ENCODE peak calls at places on chromosomes 16 and 17, in six cellular contexts. G, B, Z, J, X and Y are unnamed samples.

GRCh38 chr16:49687603-49688002 is 168.3 kb downstream of the ZNF423 start:
- ATAC-seq in X (no peak), B (no peak), J (no peak), G (no peak), Z (no peak), Y (no peak)

GRCh38 chr17:51684214-51684613 is 423.9 kb downstream of the UTP18 start:
- ATAC-seq in B (no peak), Z (no peak), G (no peak), X (no peak), J (no peak), Y (no peak)

GRCh38 chr17:44038604-44039007 is 23.8 kb upstream of the TMEM101 start:
- ATAC-seq in G (no peak), J (no peak), B (no peak), X (no peak), Z (peak), Y (no peak)

GRCh38 chr17:74297941-74298340 is 23.9 kb downstream of the DNAI2 start:
- ATAC-seq in B (no peak), G (peak), Z (no peak), J (no peak), X (no peak), Y (no peak)

GRCh38 chr17:48412841-48413240 is 17.2 kb downstream of the SKAP1 start:
- ATAC-seq in X (no peak), J (no peak), B (no peak), Z (no peak), G (no peak), Y (no peak)

GRCh38 chr16:78128920-78129319 is 29.5 kb downstream of the WWOX start:
- ATAC-seq in X (no peak), Z (no peak), B (no peak), J (no peak), G (no peak), Y (no peak)

GRCh38 chr16:54201200-54201599 is 85.4 kb downstream of the IRX3 start:
- ATAC-seq in X (no peak), J (no peak), B (peak), Z (no peak), G (no peak), Y (no peak)

GRCh38 chr17:75313941-75314550 is 24.8 kb upstream of the SLC25A19 start:
- ATAC-seq in B (no peak), Z (peak), J (peak), G (peak), X (peak), Y (peak)

GRCh38 chr17:19579867-19580565 is 46.4 kb downstream of the SLC47A1 start:
- ATAC-seq in B (no peak), X (peak), G (no peak), J (no peak), Z (no peak), Y (peak)

GRCh38 chr16:53542283-53542682 is 39.3 kb upstream of the AKTIP start:
- ATAC-seq in X (no peak), B (peak), J (no peak), Z (no peak), G (no peak), Y (no peak)

GRCh38 chr17:29524692-29525091 is 42.1 kb downstream of the ABHD15 start:
- ATAC-seq in G (no peak), B (no peak), X (no peak), J (no peak), Z (no peak), Y (no peak)

GRCh38 chr17:13879961-13880466 is 189.3 kb upstream of the COX10 start:
- ATAC-seq in G (no peak), B (no peak), X (no peak), J (no peak), Z (no peak), Y (no peak)

GRCh38 chr17:74089869-74090464 is 113.5 kb upstream of the RPL38 start:
- ATAC-seq in B (peak), J (peak), Z (peak), G (peak), X (peak), Y (no peak)

GRCh38 chr16:66961065-66961744 is at the start of gene CES3:
- ATAC-seq in J (peak), G (peak), Z (peak), X (peak), B (peak), Y (peak)

GRCh38 chr16:66960270-66960669 is 796 bp upstream of the CES3 start:
- ATAC-seq in X (no peak), B (no peak), Z (no peak), G (no peak), J (no peak), Y (no peak)

GRCh38 chr16:66959645-66960177 is 1.4 kb upstream of the CES3 start:
- ATAC-seq in J (no peak), Z (no peak), B (no peak), X (peak), G (no peak), Y (peak)

GRCh38 chr16:66954097-66954659 is 6.9 kb upstream of the CES3 start:
- ATAC-seq in X (peak), J (peak), B (peak), Z (peak), G (peak), Y (peak)

GRCh38 chr16:66958857-66959644 is 2.0 kb upstream of the CES3 start:
- ATAC-seq in X (no peak), G (no peak), Z (no peak), J (no peak), B (no peak), Y (no peak)
- TF ChIP-seq CTCF in X (no peak), G (no peak), Z (no peak), J (no peak), B (no peak), Y (no peak)

GRCh38 chr16:16110111-16110490 is 113.2 kb downstream of the ABCC6 start:
- ATAC-seq in Z (no peak), J (no peak), X (no peak), B (no peak), G (no peak), Y (no peak)
- TF ChIP-seq EP300 in Z (no peak), J (no peak), X (no peak), B (no peak), G (no peak), Y (no peak)

GRCh38 chr17:11952610-11953009 is 44.7 kb downstream of the ZNF18 start:
- ATAC-seq in X (no peak), G (no peak), B (no peak), J (no peak), Z (no peak), Y (no peak)

GRCh38 chr17:11943759-11944347 is 53.4 kb downstream of the ZNF18 start:
- ATAC-seq in Z (no peak), X (no peak), B (no peak), G (no peak), J (no peak), Y (no peak)

GRCh38 chr17:11950771-11951519 is 46.3 kb downstream of the ZNF18 start:
- ATAC-seq in J (no peak), B (peak), G (no peak), X (no peak), Z (no peak), Y (no peak)

GRCh38 chr17:11944587-11944986 is 52.7 kb downstream of the ZNF18 start:
- ATAC-seq in X (no peak), Z (no peak), B (no peak), J (peak), G (no peak), Y (no peak)

GRCh38 chr17:11948791-11949190 is 48.5 kb downstream of the ZNF18 start:
- ATAC-seq in B (no peak), X (peak), J (peak), Z (peak), G (no peak), Y (no peak)
- H3K4me3 ChIP-seq in B (no peak), X (no peak), J (no peak), Z (no peak), G (no peak), Y (peak)

DNA sequence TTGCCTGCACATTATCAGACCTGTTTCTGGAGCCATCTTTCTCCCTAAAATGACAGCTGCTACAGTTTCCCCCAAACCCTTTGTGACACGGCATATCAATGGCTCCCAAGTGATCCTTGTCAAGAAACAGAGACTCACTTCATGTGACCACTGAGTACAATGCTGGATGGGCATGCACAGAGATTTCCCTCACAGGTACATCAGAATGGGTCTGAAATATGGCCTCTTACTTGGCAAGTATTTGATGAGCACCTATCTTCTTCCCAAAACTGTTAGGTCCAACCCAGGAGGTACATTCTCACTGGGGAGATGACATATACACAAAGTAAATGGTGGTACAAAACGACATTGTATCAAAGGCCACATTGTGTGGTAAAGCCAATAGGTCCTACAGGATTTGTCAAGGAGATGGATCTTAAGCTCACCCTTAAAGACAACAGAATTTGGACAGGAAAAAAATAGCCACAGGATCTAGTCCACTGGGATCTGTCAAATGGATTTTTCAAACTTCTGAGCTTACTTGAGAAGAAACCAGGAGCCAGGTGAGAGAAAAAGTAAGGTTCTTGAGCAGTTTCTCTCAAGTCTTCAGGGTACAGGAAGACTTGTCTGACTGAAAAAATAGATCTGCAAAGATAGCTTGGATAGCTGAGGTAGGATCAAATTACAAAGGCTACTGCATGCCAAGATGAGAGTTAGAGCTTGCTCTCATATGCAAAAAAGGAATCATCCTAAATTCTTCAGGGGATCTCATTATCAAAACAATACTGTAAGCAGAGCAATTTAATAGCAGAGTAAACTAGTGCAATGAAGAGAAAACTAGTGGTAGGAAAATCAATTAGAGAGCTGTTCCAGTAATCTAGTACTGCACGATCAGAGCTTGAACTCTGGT is 28.8 kb downstream of the RNF43 start:
- ATAC-seq in J (no peak), Z (no peak), B (peak), G (no peak), X (no peak), Y (no peak)
- TF ChIP-seq CTCF in J (no peak), Z (no peak), B (no peak), G (no peak), X (no peak), Y (no peak)

GRCh38 chr16:79599837-79600635 is 501 bp downstream of the MAF start:
- ATAC-seq in J (peak), Z (peak), G (no peak), X (peak), B (peak), Y (peak)
- TF ChIP-seq EP300 in J (no peak), Z (no peak), G (no peak), X (no peak), B (no peak), Y (no peak)

DNA sequence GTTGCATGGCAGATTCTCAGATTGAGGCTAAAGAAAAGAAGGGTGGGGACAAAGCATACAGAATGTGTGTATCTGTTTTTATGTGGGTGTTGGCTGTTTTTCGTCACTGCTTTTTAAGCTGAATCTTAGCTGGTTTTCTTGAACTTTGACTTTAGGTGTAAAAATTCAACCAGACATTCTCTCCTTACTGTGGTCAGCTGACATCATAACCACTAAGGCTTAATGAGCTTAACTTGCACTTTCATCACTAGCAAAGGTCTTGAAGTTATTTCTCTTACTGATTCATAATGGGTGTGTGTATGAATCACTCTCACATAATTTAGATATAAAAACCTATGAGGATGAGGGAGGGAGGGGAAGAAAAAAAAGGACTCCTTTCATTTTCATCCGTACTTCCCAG is 4.0 kb upstream of the CDC6 start:
- ATAC-seq in Z (no peak), X (peak), B (no peak), G (peak), J (no peak), Y (no peak)
- H3K4me3 ChIP-seq in Z (no peak), X (no peak), B (no peak), G (no peak), J (no peak), Y (no peak)

DNA sequence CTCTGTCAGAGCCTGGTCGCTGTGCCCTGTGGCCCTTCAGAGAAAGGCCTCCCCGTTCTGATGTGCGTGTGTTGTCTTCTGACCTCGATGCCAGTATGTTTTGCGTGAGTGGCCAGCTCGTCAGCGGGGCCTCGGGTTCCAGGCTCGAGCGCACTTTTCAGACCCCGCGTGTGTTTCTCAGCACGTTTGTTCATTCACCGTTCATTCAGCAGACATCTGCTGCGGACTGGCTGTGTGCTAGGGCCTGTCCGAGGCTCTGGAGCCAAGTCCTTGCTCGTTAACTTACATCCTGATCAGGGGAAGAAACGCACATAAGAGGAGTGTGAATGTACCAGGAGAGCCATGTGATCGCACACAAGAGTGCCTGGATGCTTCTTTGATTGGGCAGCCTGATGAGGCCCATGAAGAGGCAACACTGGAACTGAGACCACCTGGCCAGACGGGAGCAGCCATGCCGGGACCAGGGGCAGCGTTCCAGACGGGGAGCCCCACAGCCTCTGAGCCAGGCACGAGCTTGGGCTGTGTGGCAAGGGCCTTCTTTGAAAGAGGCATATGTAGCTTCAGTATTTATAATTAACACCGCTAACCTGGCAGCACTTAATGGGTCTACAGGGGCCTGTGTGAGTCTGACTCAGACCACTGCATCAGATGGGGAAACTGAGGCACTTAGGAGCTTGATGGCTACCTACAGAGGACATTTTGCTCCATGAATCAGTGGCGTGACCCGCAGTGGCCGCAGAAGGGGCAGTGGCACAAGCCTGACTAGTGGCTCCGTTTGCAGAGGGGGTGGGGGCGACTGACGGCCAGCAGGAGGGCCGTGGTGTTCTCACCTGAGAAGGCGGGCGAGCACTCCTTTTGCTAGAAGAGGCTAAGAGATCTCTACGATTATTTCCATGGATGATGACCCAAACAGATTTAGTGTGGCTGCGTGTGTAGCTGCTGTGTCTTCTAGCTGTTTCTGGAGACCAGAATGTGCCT is 187.9 kb upstream of the CHMP6 start:
- ATAC-seq in X (no peak), G (no peak), J (no peak), B (no peak), Z (no peak), Y (no peak)
- TF ChIP-seq CTCF in X (no peak), G (no peak), J (no peak), B (no peak), Z (no peak), Y (no peak)

DNA sequence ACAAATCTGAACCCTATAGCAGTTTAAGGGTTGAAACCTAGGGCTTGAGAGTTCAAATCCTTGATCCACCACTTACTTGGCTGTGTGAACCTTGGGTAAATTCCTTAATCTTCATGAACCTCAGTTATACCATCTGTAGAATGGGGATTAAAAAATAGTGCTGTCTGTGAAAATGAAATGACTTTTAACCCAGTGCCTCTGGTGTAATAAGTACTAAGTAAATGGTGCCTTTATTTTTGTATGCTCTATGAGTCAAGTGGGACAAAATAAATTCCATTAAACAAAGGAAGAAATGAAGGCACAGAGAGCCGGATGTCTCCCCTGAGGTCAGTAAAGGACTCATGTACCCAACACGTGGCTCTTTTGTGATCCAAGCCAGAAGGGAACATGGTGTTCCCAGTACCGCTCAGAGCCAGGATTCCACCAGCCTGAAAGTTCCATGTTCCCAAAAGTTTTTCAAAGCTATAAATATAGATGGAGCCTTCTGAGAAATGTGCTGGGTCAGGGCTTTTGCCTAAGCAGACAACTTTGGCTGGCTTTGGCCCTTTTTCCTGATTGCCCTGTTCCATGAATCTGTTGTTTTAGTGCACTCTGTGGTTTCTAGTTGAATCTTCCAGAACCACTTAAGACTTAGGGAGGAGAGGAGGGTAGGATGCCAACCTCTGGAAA is 128.7 kb upstream of the HS3ST2 start:
- ATAC-seq in X (peak), J (no peak), G (no peak), Z (no peak), B (no peak), Y (peak)
- TF ChIP-seq EP300 in X (peak), J (no peak), G (no peak), Z (peak), B (no peak), Y (peak)

GRCh38 chr17:77516902-77517301 is 376.1 kb downstream of the SEC14L1 start:
- ATAC-seq in G (no peak), Z (no peak), X (no peak), J (peak), B (no peak), Y (no peak)
- H3K4me3 ChIP-seq in G (no peak), Z (no peak), X (no peak), J (no peak), B (no peak), Y (no peak)

GRCh38 chr17:35766903-35767510 is 6.3 kb downstream of the C17orf50 start:
- ATAC-seq in J (no peak), X (no peak), G (no peak), B (no peak), Z (no peak), Y (no peak)
- TF ChIP-seq CTCF in J (peak), X (peak), G (peak), B (peak), Z (peak), Y (peak)